ENCODE peak calls at places on chromosome 19, in eight cellular contexts. Y, G, J, H, U, V, C and W are unnamed samples. For H3K4me1, the result is how much of the 10 kb centered on the place peaks cover.

GRCh38 chr19:29873024-29873800 is 61.4 kb downstream of the CCNE1 start:
- DNase-seq in Y (peak), G (peak), J (peak), H (no peak), U (peak), V (no peak), C (peak), W (no peak)

GRCh38 chr19:45716314-45717130 is 14.2 kb downstream of the FBXO46 start:
- DNase-seq in Y (peak), G (peak), J (no peak), H (no peak), U (peak), V (no peak), C (peak), W (no peak)

GRCh38 chr19:57280913-57281425 is 684 bp downstream of the ZNF460 start:
- DNase-seq in Y (peak), G (no peak), J (no peak), H (no peak), U (no peak), V (no peak), C (peak), W (no peak)

GRCh38 chr19:11227201-11227886 is 12.1 kb upstream of the ANGPTL8 start:
- DNase-seq in Y (peak), G (peak), J (no peak), H (peak), U (peak), V (no peak), C (no peak), W (peak)

GRCh38 chr19:45498411-45499195 is at the start of gene PPM1N:
- DNase-seq in Y (peak), G (peak), J (peak), H (no peak), U (peak), V (peak), C (no peak), W (no peak)

GRCh38 chr19:15231256-15231655 is 992 bp downstream of the EPHX3 start:
- DNase-seq in Y (no peak), G (no peak), J (no peak), H (no peak), U (no peak), V (no peak), C (no peak), W (no peak)

GRCh38 chr19:5628470-5628869 is 5.6 kb downstream of the SAFB start:
- DNase-seq in Y (peak), G (no peak), J (no peak), H (no peak), U (no peak), V (peak), C (peak), W (no peak)

GRCh38 chr19:14139944-14140343 is 3.6 kb upstream of the ASF1B start:
- DNase-seq in Y (no peak), G (no peak), J (no peak), H (no peak), U (no peak), V (no peak), C (no peak), W (no peak)

GRCh38 chr19:23263870-23264590 is 13.8 kb upstream of the ZNF724 start:
- DNase-seq in Y (peak), G (no peak), J (no peak), H (no peak), U (no peak), V (no peak), C (no peak), W (no peak)

GRCh38 chr19:50300814-50301606 is 28.2 kb downstream of the KCNC3 start:
- DNase-seq in Y (peak), G (no peak), J (no peak), H (peak), U (no peak), V (peak), C (peak), W (no peak)

GRCh38 chr19:23673132-23673531 is 13.9 kb downstream of the ZNF675 start:
- DNase-seq in Y (no peak), G (no peak), J (no peak), H (no peak), U (no peak), V (no peak), C (no peak), W (no peak)

GRCh38 chr19:6602729-6603114 is 11.8 kb upstream of the CD70 start:
- DNase-seq in Y (peak), G (no peak), J (no peak), H (no peak), U (no peak), V (no peak), C (no peak), W (no peak)

GRCh38 chr19:5314012-5314906 is 26.4 kb downstream of the PTPRS start:
- DNase-seq in Y (peak), G (no peak), J (no peak), H (no peak), U (no peak), V (peak), C (peak), W (no peak)

GRCh38 chr19:39167461-39168257 is 29.1 kb upstream of the NCCRP1 start:
- DNase-seq in Y (no peak), G (peak), J (peak), H (no peak), U (peak), V (no peak), C (no peak), W (no peak)

GRCh38 chr19:51473009-51473707 is 5.2 kb upstream of the CEACAM18 start:
- DNase-seq in Y (peak), G (peak), J (no peak), H (peak), U (peak), V (peak), C (peak), W (peak)

GRCh38 chr19:6260912-6261636 is 18.7 kb downstream of the MLLT1 start:
- DNase-seq in Y (peak), G (peak), J (no peak), H (no peak), U (peak), V (peak), C (no peak), W (peak)

GRCh38 chr19:31418055-31418454 is 68.8 kb upstream of the TSHZ3 start:
- DNase-seq in Y (no peak), G (peak), J (no peak), H (no peak), U (peak), V (no peak), C (no peak), W (no peak)

GRCh38 chr19:14505488-14506239 is 9.7 kb upstream of the GIPC1 start:
- DNase-seq in Y (peak), G (peak), J (peak), H (peak), U (peak), V (peak), C (peak), W (no peak)

GRCh38 chr19:32691952-32692726 is 518 bp downstream of the NUDT19 start:
- DNase-seq in Y (peak), G (peak), J (peak), H (no peak), U (peak), V (peak), C (peak), W (no peak)

GRCh38 chr19:23884363-23884762 is 30.3 kb upstream of the ZNF726 start:
- DNase-seq in Y (no peak), G (no peak), J (no peak), H (no peak), U (no peak), V (no peak), C (no peak), W (no peak)

GRCh38 chr19:29806098-29806866 is 5.5 kb upstream of the CCNE1 start:
- DNase-seq in Y (peak), G (peak), J (peak), H (no peak), U (peak), V (peak), C (peak), W (no peak)

GRCh38 chr19:7928741-7929701 is 3.1 kb upstream of the CTXN1 start:
- DNase-seq in Y (peak), G (peak), J (peak), H (no peak), U (peak), V (peak), C (peak), W (no peak)

DNA sequence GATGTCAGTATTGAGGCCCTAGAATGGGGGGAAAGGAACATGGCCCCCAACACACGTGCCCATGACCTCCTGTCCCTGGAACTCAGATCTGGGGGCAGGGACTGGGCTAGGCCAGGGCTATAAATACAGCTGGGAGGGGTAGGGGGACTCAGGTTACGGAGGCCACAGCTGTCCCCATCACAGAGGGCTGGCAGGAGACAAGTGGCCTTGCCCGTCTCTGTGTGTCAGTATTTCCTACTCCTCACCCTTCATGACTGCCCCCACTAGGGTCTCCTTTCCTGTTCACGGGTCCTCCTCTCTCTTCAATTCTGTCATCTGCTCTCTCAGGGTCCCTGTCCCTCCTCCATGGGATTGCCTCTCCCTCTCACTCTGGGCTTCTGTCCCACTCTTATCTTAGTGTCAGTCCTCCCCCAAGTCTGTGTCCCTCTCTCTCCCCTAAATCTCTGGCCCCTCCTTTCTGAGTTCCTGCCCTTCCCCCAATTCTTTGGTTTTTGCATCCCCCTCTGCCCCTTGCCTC is 692 bp upstream of the HRC start:
- DNase-seq in Y (no peak), G (peak), J (no peak), H (no peak), U (peak), V (no peak), C (no peak), W (no peak)
- H3K9ac ChIP-seq in Y (no peak), G (no peak), J (no peak), H (no peak), U (peak), V (no peak), C (no peak), W (no peak)

GRCh38 chr19:532578-533484 is 1.3 kb downstream of the CDC34 start:
- DNase-seq in Y (peak), G (peak), J (peak), H (peak), U (peak), V (peak), C (peak), W (peak)

GRCh38 chr19:531009-531752 is 379 bp upstream of the CDC34 start:
- DNase-seq in Y (peak), G (peak), J (peak), H (peak), U (peak), V (peak), C (peak), W (peak)

GRCh38 chr19:530133-531008 is 1.2 kb upstream of the CDC34 start:
- DNase-seq in Y (no peak), G (no peak), J (peak), H (no peak), U (no peak), V (no peak), C (no peak), W (no peak)

GRCh38 chr19:533485-534058 is 2.0 kb downstream of the CDC34 start:
- DNase-seq in Y (peak), G (no peak), J (peak), H (no peak), U (no peak), V (no peak), C (no peak), W (no peak)

DNA sequence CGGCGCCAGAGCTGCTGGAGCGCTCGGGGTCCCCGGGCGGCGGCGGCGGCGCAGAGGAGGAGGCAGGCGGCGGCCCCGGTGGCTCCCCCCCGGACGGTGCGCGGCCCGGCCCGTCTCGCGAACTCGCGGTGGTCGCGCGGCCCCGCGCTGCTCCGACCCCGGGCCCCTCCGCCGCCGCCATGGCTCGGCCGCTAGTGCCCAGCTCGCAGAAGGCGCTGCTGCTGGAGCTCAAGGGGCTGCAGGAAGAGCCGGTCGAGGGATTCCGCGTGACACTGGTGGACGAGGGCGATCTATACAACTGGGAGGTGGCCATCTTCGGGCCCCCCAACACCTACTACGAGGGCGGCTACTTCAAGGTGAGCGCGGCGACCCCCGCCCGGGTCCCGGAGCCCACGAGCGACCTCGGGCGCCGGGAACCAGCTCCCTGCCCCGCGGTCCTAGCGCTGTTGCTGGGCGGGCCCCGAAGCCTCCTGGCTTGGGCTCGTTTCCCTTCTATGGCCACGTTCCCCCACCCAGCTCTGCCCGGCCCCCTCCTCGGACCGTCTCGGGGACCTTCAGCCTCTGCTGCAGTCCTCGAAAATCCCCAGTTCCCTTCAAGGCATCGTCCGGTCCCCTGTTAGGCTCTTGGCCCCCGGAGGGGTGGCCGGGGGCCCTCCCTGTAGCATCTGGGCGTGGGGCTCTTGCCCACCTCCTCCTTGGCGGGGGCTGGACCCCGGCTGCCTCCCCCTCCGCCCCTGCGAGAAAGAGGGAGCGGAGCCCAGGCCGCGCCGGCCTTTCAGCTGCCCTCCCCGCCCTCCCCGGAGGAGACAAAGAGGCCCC is at the start of gene CDC34:
- DNase-seq in Y (peak), G (peak), J (no peak), H (no peak), U (no peak), V (no peak), C (no peak), W (no peak)
- H3K4me3 ChIP-seq in Y (peak), G (peak), J (peak), H (peak), U (peak), V (peak), C (peak), W (peak)

DNA sequence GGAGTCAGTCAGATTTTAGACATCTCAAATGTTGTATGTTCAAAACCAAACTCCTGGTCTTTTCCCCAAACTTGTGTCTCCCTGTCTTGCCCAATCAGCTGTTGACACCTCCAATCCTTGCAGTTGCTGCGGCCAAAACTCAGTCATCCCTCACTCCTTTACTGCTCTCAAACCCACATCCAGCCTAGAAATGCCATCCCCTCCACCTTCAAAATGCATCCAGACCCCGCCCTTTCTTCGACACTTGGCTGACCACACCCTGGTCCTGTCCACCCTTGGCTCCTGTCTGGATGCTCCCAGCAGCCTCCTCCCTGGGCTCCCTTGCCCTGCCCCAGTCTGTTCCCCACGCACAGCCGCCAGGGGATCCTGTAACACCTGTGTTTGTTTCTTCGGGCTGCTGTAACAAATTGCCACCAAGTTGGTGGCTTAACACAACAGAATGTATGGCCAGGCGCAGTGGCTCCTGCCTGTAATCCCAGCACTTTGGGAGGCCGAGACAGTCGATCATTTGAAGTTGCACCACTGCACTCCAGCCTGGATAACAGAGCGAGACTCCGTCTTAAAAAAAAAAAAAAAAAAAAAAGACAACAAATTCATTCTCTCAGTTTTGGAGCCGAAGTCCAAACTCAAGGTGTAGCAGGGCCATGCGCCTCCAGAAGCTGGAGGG is 11.7 kb downstream of the PLD3 start:
- DNase-seq in Y (no peak), G (no peak), J (no peak), H (no peak), U (no peak), V (no peak), C (no peak), W (no peak)
- H3K4me1 ChIP-seq in Y (under half), G (under half), J (under half), H (under half), U (under half), V (under half), C (under half), W (under half)

GRCh38 chr19:34998777-34999497 is 1.2 kb upstream of the GRAMD1A start:
- DNase-seq in Y (no peak), G (peak), J (peak), H (no peak), U (no peak), V (no peak), C (no peak), W (peak)

GRCh38 chr19:34999498-35000337 is at the start of gene GRAMD1A:
- DNase-seq in Y (peak), G (peak), J (peak), H (peak), U (peak), V (peak), C (peak), W (peak)

GRCh38 chr19:35002037-35002535 is 2.0 kb downstream of the GRAMD1A start:
- DNase-seq in Y (no peak), G (peak), J (peak), H (no peak), U (no peak), V (no peak), C (no peak), W (no peak)

GRCh38 chr19:35000647-35001501 is 751 bp downstream of the GRAMD1A start:
- DNase-seq in Y (peak), G (peak), J (no peak), H (no peak), U (peak), V (peak), C (peak), W (no peak)

GRCh38 chr19:35000338-35000646 is 169 bp downstream of the GRAMD1A start:
- DNase-seq in Y (no peak), G (no peak), J (no peak), H (no peak), U (no peak), V (no peak), C (no peak), W (no peak)
- H3K9ac ChIP-seq in Y (peak), G (no peak), J (no peak), H (peak), U (peak), V (no peak), C (peak), W (peak)

GRCh38 chr19:2081873-2082810 is 14.0 kb downstream of the MOB3A start:
- DNase-seq in Y (no peak), G (no peak), J (peak), H (no peak), U (no peak), V (no peak), C (no peak), W (no peak)
- H3K4me3 ChIP-seq in Y (no peak), G (no peak), J (no peak), H (no peak), U (no peak), V (no peak), C (no peak), W (no peak)

DNA sequence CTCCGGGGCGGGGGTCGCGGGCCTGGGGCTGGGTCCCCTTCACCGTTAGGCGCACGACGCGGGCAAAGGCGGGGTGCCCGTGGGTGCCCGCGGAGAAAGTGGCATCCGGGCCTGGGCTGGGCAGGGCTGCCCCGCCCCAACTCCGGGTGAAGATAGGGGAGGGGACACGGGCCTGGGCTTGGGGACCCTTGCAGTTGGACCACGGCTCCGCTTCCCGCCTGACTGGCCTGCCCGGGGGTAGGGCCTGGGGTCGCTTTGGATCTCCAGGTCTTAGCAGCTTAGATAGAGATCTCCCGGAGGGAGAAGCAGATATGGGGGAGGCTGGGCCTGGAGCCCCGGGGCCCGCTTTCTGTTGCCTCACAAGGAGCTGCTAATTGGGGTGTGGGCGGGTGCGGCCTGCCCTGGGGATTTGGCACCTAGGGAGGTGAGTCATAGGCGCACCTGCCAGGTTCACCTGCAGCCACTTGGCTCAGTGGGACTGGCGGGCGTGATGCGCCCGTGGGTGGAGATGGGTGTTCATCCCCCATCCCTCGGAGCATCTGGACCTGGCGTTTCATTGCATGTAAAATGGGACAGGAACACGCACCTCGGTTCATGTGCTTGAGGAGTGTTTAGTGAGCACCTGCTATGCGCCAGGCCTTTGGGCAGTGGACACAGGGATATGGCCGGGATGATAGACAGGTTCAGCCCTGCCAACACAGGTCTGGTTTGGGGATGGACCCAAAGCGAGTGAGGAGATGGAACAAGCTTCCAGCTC is 628 bp downstream of the MAP1S start:
- DNase-seq in Y (peak), G (peak), J (peak), H (no peak), U (no peak), V (no peak), C (no peak), W (no peak)
- H3K4me1 ChIP-seq in Y (under half), G (under half), J (under half), H (under half), U (under half), V (under half), C (under half), W (under half)

DNA sequence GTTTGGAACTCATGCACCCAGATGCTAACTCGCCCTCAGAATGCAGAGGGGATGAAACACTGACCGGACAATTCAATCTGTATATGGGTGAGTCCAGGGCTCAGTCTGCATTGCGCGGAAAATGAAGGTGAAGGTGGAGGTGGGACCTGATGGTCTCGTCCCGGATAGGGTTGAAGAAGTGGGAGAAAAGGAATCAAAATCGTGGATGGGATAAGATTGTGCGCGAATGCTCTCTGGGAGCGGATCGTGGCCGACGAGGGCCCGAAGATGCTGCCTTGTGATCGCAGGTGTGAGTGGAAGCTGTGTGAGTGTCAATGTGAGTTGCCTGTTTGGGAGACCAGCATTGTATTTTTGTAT is 594 bp upstream of the ZNF850 start:
- DNase-seq in Y (no peak), G (no peak), J (no peak), H (no peak), U (no peak), V (no peak), C (no peak), W (no peak)
- H3K9ac ChIP-seq in Y (peak), G (peak), J (no peak), H (no peak), U (peak), V (peak), C (no peak), W (peak)

GRCh38 chr19:1748115-1748702 is 5.1 kb upstream of the ONECUT3 start:
- DNase-seq in Y (no peak), G (no peak), J (peak), H (no peak), U (no peak), V (no peak), C (no peak), W (no peak)
- H3K4me3 ChIP-seq in Y (no peak), G (no peak), J (no peak), H (peak), U (no peak), V (no peak), C (no peak), W (peak)